ENCODE peak calls at places on chromosome 11, in four cellular contexts. N, F, P and T are unnamed samples.

GRCh38 chr11:68040121-68040956 is 1.5 kb downstream of the TCIRG1 start:
- DNase-seq in N (peak; percentile 79), F (peak; percentile 80), P (peak; percentile 73), T (no peak)

GRCh38 chr11:36449566-36450390 is 60.3 kb downstream of the TRAF6 start:
- DNase-seq in N (no peak), F (no peak), P (no peak), T (no peak)

GRCh38 chr11:61725632-61726280 is 26.7 kb upstream of the MYRF start:
- DNase-seq in N (no peak), F (peak; percentile 36), P (peak; percentile 77), T (no peak)

GRCh38 chr11:76382209-76382608 is 1.1 kb downstream of the GVQW3 start:
- DNase-seq in N (no peak), F (no peak), P (no peak), T (no peak)

GRCh38 chr11:111427471-111427912 is 48.4 kb upstream of the POU2AF1 start:
- DNase-seq in N (no peak), F (no peak), P (no peak), T (no peak)

GRCh38 chr11:70700871-70701270 is 302.5 kb downstream of the CTTN start:
- DNase-seq in N (no peak), F (no peak), P (no peak), T (no peak)

GRCh38 chr11:123472236-123472935 is 42.3 kb downstream of the GRAMD1B start:
- DNase-seq in N (no peak), F (no peak), P (no peak), T (no peak)

GRCh38 chr11:11982461-11982860 is 26.0 kb downstream of the DKK3 start:
- DNase-seq in N (no peak), F (no peak), P (no peak), T (no peak)

GRCh38 chr11:116576523-116576922 is 196.3 kb downstream of the BUD13 start:
- DNase-seq in N (no peak), F (peak; percentile 19), P (peak; percentile 33), T (no peak)

GRCh38 chr11:64444838-64445441 is 86.0 kb downstream of the RPS6KA4 start:
- DNase-seq in N (peak; percentile 38), F (peak; percentile 29), P (peak; percentile 50), T (no peak)

GRCh38 chr11:123452799-123453198 is 22.7 kb downstream of the GRAMD1B start:
- DNase-seq in N (no peak), F (no peak), P (no peak), T (no peak)